ENCODE peak calls at places on chromosomes 2 and 18, in eight cellular contexts. One of them, this sample, is unnamed.

GRCh38 chr2:215796160-215796559 is 217.2 kb downstream of the MREG start:
- DNase-seq in fibroblast of lung: peak
- DNase-seq in cardiac fibroblast: peak
- DNase-seq in lower lobe of right lung: no peak
- DNase-seq in colonic mucosa: peak
- DNase-seq in endothelial cell: no peak
- DNase-seq in Calu3: no peak
- DNase-seq in heart right ventricle: no peak
- DNase-seq in this sample: no peak

GRCh38 chr2:57760448-57760847 is 286.2 kb upstream of the VRK2 start:
- DNase-seq in fibroblast of lung: no peak
- DNase-seq in cardiac fibroblast: no peak
- DNase-seq in lower lobe of right lung: no peak
- DNase-seq in colonic mucosa: no peak
- DNase-seq in endothelial cell: no peak
- DNase-seq in Calu3: no peak
- DNase-seq in heart right ventricle: no peak
- DNase-seq in this sample: no peak

GRCh38 chr18:64201781-64202180 is 52.9 kb upstream of the LINC00305 start:
- DNase-seq in fibroblast of lung: no peak
- DNase-seq in cardiac fibroblast: no peak
- DNase-seq in lower lobe of right lung: no peak
- DNase-seq in colonic mucosa: no peak
- DNase-seq in endothelial cell: no peak
- DNase-seq in Calu3: no peak
- DNase-seq in heart right ventricle: no peak
- DNase-seq in this sample: no peak

GRCh38 chr2:218000137-218000536 is 2.7 kb downstream of the TNS1 start:
- DNase-seq in fibroblast of lung: peak
- DNase-seq in cardiac fibroblast: peak
- DNase-seq in lower lobe of right lung: no peak
- DNase-seq in colonic mucosa: no peak
- DNase-seq in endothelial cell: no peak
- DNase-seq in Calu3: no peak
- DNase-seq in heart right ventricle: no peak
- DNase-seq in this sample: no peak

GRCh38 chr2:137964066-137964858 is at the start of gene HNMT:
- DNase-seq in fibroblast of lung: peak
- DNase-seq in cardiac fibroblast: peak
- DNase-seq in lower lobe of right lung: peak
- DNase-seq in colonic mucosa: peak
- DNase-seq in endothelial cell: peak
- DNase-seq in Calu3: peak
- DNase-seq in heart right ventricle: peak
- DNase-seq in this sample: no peak

GRCh38 chr2:98464772-98465310 is 20.2 kb downstream of the INPP4A start:
- DNase-seq in fibroblast of lung: no peak
- DNase-seq in cardiac fibroblast: no peak
- DNase-seq in lower lobe of right lung: no peak
- DNase-seq in colonic mucosa: no peak
- DNase-seq in endothelial cell: no peak
- DNase-seq in Calu3: no peak
- DNase-seq in heart right ventricle: no peak
- DNase-seq in this sample: no peak

GRCh38 chr2:85457877-85458316 is 39.4 kb downstream of the SH2D6 start:
- DNase-seq in fibroblast of lung: no peak
- DNase-seq in cardiac fibroblast: no peak
- DNase-seq in lower lobe of right lung: no peak
- DNase-seq in colonic mucosa: peak
- DNase-seq in endothelial cell: no peak
- DNase-seq in Calu3: no peak
- DNase-seq in heart right ventricle: no peak
- DNase-seq in this sample: no peak

GRCh38 chr18:34709104-34709503 is 994 bp upstream of the DTNA start:
- DNase-seq in fibroblast of lung: peak
- DNase-seq in cardiac fibroblast: peak
- DNase-seq in lower lobe of right lung: no peak
- DNase-seq in colonic mucosa: no peak
- DNase-seq in endothelial cell: no peak
- DNase-seq in Calu3: no peak
- DNase-seq in heart right ventricle: no peak
- DNase-seq in this sample: no peak

GRCh38 chr2:120699292-120699691 is 36.4 kb upstream of the GLI2 start:
- DNase-seq in fibroblast of lung: no peak
- DNase-seq in cardiac fibroblast: no peak
- DNase-seq in lower lobe of right lung: no peak
- DNase-seq in colonic mucosa: no peak
- DNase-seq in endothelial cell: no peak
- DNase-seq in Calu3: no peak
- DNase-seq in heart right ventricle: no peak
- DNase-seq in this sample: no peak

GRCh38 chr2:106745468-106745867 is 140.5 kb downstream of the ST6GAL2 start:
- DNase-seq in fibroblast of lung: no peak
- DNase-seq in cardiac fibroblast: no peak
- DNase-seq in lower lobe of right lung: no peak
- DNase-seq in colonic mucosa: no peak
- DNase-seq in endothelial cell: no peak
- DNase-seq in Calu3: no peak
- DNase-seq in heart right ventricle: peak
- DNase-seq in this sample: no peak

GRCh38 chr18:74173434-74173750 is 25.1 kb downstream of the TIMM21 start:
- DNase-seq in fibroblast of lung: no peak
- DNase-seq in cardiac fibroblast: no peak
- DNase-seq in lower lobe of right lung: no peak
- DNase-seq in colonic mucosa: no peak
- DNase-seq in endothelial cell: no peak
- DNase-seq in Calu3: no peak
- DNase-seq in heart right ventricle: no peak
- DNase-seq in this sample: peak

GRCh38 chr18:63697261-63697660 is 5.5 kb upstream of the SERPINB11 start:
- DNase-seq in fibroblast of lung: peak
- DNase-seq in cardiac fibroblast: peak
- DNase-seq in lower lobe of right lung: no peak
- DNase-seq in colonic mucosa: no peak
- DNase-seq in endothelial cell: no peak
- DNase-seq in Calu3: no peak
- DNase-seq in heart right ventricle: no peak
- DNase-seq in this sample: no peak

GRCh38 chr18:8386981-8387380 is 222.3 kb upstream of the RAB12 start:
- DNase-seq in fibroblast of lung: no peak
- DNase-seq in cardiac fibroblast: no peak
- DNase-seq in lower lobe of right lung: no peak
- DNase-seq in colonic mucosa: no peak
- DNase-seq in endothelial cell: no peak
- DNase-seq in Calu3: no peak
- DNase-seq in heart right ventricle: no peak
- DNase-seq in this sample: no peak

GRCh38 chr2:218255441-218255840 is 5.4 kb upstream of the GPBAR1 start:
- DNase-seq in fibroblast of lung: peak
- DNase-seq in cardiac fibroblast: peak
- DNase-seq in lower lobe of right lung: no peak
- DNase-seq in colonic mucosa: no peak
- DNase-seq in endothelial cell: no peak
- DNase-seq in Calu3: no peak
- DNase-seq in heart right ventricle: no peak
- DNase-seq in this sample: no peak

GRCh38 chr2:181430406-181431199 is 26.6 kb upstream of the ITGA4 start:
- DNase-seq in fibroblast of lung: peak
- DNase-seq in cardiac fibroblast: peak
- DNase-seq in lower lobe of right lung: no peak
- DNase-seq in colonic mucosa: no peak
- DNase-seq in endothelial cell: no peak
- DNase-seq in Calu3: peak
- DNase-seq in heart right ventricle: no peak
- DNase-seq in this sample: no peak

GRCh38 chr18:51077217-51077616 is 47.2 kb downstream of the SMAD4 start:
- DNase-seq in fibroblast of lung: peak
- DNase-seq in cardiac fibroblast: peak
- DNase-seq in lower lobe of right lung: no peak
- DNase-seq in colonic mucosa: no peak
- DNase-seq in endothelial cell: no peak
- DNase-seq in Calu3: no peak
- DNase-seq in heart right ventricle: no peak
- DNase-seq in this sample: no peak

GRCh38 chr2:186716899-186717811 is 23.3 kb downstream of the FAM171B start:
- DNase-seq in fibroblast of lung: peak
- DNase-seq in cardiac fibroblast: no peak
- DNase-seq in lower lobe of right lung: no peak
- DNase-seq in colonic mucosa: no peak
- DNase-seq in endothelial cell: no peak
- DNase-seq in Calu3: no peak
- DNase-seq in heart right ventricle: no peak
- DNase-seq in this sample: no peak

GRCh38 chr2:637406-637776 is 39.8 kb downstream of the TMEM18 start:
- DNase-seq in fibroblast of lung: no peak
- DNase-seq in cardiac fibroblast: no peak
- DNase-seq in lower lobe of right lung: no peak
- DNase-seq in colonic mucosa: no peak
- DNase-seq in endothelial cell: no peak
- DNase-seq in Calu3: no peak
- DNase-seq in heart right ventricle: no peak
- DNase-seq in this sample: no peak

GRCh38 chr2:222809582-222809981 is 51.3 kb upstream of the ACSL3 start:
- DNase-seq in fibroblast of lung: no peak
- DNase-seq in cardiac fibroblast: no peak
- DNase-seq in lower lobe of right lung: no peak
- DNase-seq in colonic mucosa: no peak
- DNase-seq in endothelial cell: no peak
- DNase-seq in Calu3: no peak
- DNase-seq in heart right ventricle: no peak
- DNase-seq in this sample: no peak

GRCh38 chr18:7876354-7876753 is 309.2 kb downstream of the PTPRM start:
- DNase-seq in fibroblast of lung: no peak
- DNase-seq in cardiac fibroblast: no peak
- DNase-seq in lower lobe of right lung: no peak
- DNase-seq in colonic mucosa: no peak
- DNase-seq in endothelial cell: no peak
- DNase-seq in Calu3: no peak
- DNase-seq in heart right ventricle: no peak
- DNase-seq in this sample: no peak

GRCh38 chr2:101112772-101113157 is 38.4 kb downstream of the TBC1D8 start:
- DNase-seq in fibroblast of lung: no peak
- DNase-seq in cardiac fibroblast: no peak
- DNase-seq in lower lobe of right lung: no peak
- DNase-seq in colonic mucosa: no peak
- DNase-seq in endothelial cell: no peak
- DNase-seq in Calu3: no peak
- DNase-seq in heart right ventricle: no peak
- DNase-seq in this sample: no peak

DNA sequence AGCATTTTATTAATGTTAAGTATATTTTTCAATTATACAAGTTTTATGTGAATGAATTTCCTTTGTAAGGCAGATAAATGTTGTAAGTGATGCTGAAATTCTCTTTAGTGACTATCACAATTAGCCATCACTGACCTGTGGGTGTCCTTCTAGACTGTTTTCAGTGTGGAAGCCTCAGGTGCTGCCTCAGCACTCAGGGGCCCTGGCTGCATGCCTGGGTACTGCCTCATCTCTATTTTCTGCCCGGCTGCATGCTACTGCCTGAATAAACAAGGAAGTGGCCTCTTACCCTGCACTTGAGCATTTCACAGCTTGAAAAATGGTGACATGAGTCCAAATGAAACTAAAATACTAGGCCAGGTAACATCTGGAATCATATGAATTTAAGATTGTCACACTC is 787.6 kb upstream of the SALL3 start:
- DNase-seq in fibroblast of lung: no peak
- DNase-seq in cardiac fibroblast: no peak
- DNase-seq in lower lobe of right lung: peak
- DNase-seq in colonic mucosa: peak
- DNase-seq in endothelial cell: no peak
- DNase-seq in Calu3: no peak
- DNase-seq in heart right ventricle: no peak
- DNase-seq in this sample: no peak
- TF ChIP-seq CTCF in fibroblast of lung: no peak
- TF ChIP-seq CTCF in cardiac fibroblast: no peak
- TF ChIP-seq CTCF in lower lobe of right lung: no peak
- TF ChIP-seq CTCF in colonic mucosa: no peak
- TF ChIP-seq CTCF in endothelial cell: no peak
- TF ChIP-seq CTCF in Calu3: no peak
- TF ChIP-seq CTCF in heart right ventricle: peak
- TF ChIP-seq CTCF in this sample: no peak

DNA sequence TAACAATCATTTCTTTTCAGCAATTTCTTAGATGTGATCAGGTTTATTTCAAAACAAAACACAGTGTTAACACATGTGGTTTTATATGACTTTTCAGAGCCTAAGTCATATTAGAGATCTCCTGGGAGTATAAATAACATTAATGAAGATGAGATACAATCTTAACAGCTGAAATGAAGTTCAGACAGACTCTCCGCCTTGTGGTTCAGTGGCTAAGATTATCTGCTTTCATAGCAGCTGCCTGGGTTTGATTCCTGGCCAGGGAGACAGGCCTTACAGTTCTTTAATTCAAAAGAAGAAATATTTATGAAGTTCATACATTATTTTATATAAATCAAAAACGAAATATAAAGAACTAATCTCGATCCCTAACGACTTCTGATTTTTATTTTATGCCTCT is 35.2 kb upstream of the TTC32 start:
- DNase-seq in fibroblast of lung: no peak
- DNase-seq in cardiac fibroblast: no peak
- DNase-seq in lower lobe of right lung: no peak
- DNase-seq in colonic mucosa: no peak
- DNase-seq in endothelial cell: no peak
- DNase-seq in Calu3: no peak
- DNase-seq in heart right ventricle: no peak
- DNase-seq in this sample: no peak
- TF ChIP-seq CTCF in fibroblast of lung: no peak
- TF ChIP-seq CTCF in cardiac fibroblast: no peak
- TF ChIP-seq CTCF in lower lobe of right lung: no peak
- TF ChIP-seq CTCF in colonic mucosa: no peak
- TF ChIP-seq CTCF in endothelial cell: no peak
- TF ChIP-seq CTCF in Calu3: no peak
- TF ChIP-seq CTCF in heart right ventricle: no peak
- TF ChIP-seq CTCF in this sample: no peak

DNA sequence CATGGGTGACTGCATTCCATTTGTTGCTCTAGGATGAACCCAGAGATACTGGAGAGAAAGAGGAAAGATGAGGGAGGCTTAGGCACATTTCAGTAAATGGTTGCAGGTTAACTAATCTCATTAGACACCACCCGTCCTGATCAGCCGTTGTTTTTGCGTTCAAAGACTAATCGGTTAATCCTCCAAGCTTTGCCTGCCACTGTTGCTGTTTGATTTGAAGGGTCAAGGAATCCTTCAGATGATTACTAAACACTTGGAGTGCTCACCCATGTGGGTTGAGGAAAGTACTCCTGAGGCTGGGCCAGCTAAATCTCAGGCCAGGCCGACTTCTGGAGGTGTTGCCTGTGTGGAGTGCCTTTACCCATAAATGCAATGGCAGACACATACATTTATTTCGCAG is 8.6 kb downstream of the SH3RF3 start:
- DNase-seq in fibroblast of lung: no peak
- DNase-seq in cardiac fibroblast: no peak
- DNase-seq in lower lobe of right lung: no peak
- DNase-seq in colonic mucosa: no peak
- DNase-seq in endothelial cell: no peak
- DNase-seq in Calu3: no peak
- DNase-seq in heart right ventricle: no peak
- DNase-seq in this sample: no peak
- TF ChIP-seq CTCF in fibroblast of lung: no peak
- TF ChIP-seq CTCF in cardiac fibroblast: no peak
- TF ChIP-seq CTCF in lower lobe of right lung: no peak
- TF ChIP-seq CTCF in colonic mucosa: no peak
- TF ChIP-seq CTCF in endothelial cell: no peak
- TF ChIP-seq CTCF in Calu3: no peak
- TF ChIP-seq CTCF in heart right ventricle: no peak
- TF ChIP-seq CTCF in this sample: no peak

GRCh38 chr2:160087854-160088745 is 25.7 kb upstream of the PLA2R1 start:
- DNase-seq in fibroblast of lung: peak
- DNase-seq in cardiac fibroblast: peak
- DNase-seq in lower lobe of right lung: no peak
- DNase-seq in colonic mucosa: no peak
- DNase-seq in endothelial cell: no peak
- DNase-seq in Calu3: peak
- DNase-seq in heart right ventricle: no peak
- DNase-seq in this sample: no peak
- TF ChIP-seq CTCF in fibroblast of lung: no peak
- TF ChIP-seq CTCF in cardiac fibroblast: peak
- TF ChIP-seq CTCF in lower lobe of right lung: peak
- TF ChIP-seq CTCF in colonic mucosa: no peak
- TF ChIP-seq CTCF in endothelial cell: no peak
- TF ChIP-seq CTCF in Calu3: peak
- TF ChIP-seq CTCF in heart right ventricle: no peak
- TF ChIP-seq CTCF in this sample: no peak

This sample was measured in osteocyte.